ENCODE peak calls at places on chromosomes 4 and X, in six cellular contexts. M is AG09309; R is left ventricle myocardium superior; B is lung; T is stimulated activated CD8-positive, alpha-beta memory T cell treated with anti-CD3 and anti-CD28 coated beads, Interleukin-4, amount 100 ng/mL, for 4 hours; A is ACHN. L is an unnamed sample.

GRCh38 chr4:79934660-79935059 is 138.4 kb downstream of the ANTXR2 start:
- DNase-seq in B (no peak), R (no peak), M (no peak), T (no peak), A (no peak), L (no peak)

GRCh38 chr4:51867689-51868448 is 24.9 kb downstream of the DCUN1D4 start:
- DNase-seq in A (no peak), R (no peak), M (no peak), B (no peak), T (no peak), L (no peak)

GRCh38 chr4:128825226-128825625 is 15.7 kb downstream of the JADE1 start:
- DNase-seq in A (no peak), B (no peak), R (no peak), M (no peak), T (no peak), L (no peak)

GRCh38 chr4:7425591-7426468 is 8.9 kb downstream of the PSAPL1 start:
- DNase-seq in T (no peak), R (no peak), B (no peak), M (no peak), A (no peak), L (no peak)

GRCh38 chr4:581753-582361 is 5.8 kb upstream of the TMEM271 start:
- DNase-seq in B (no peak), M (no peak), R (no peak), T (no peak), A (no peak), L (no peak)

GRCh38 chr4:145557720-145558119 is 61.5 kb upstream of the MMAA start:
- DNase-seq in B (peak; percentile 53), M (peak; percentile 21), A (peak; percentile 55), T (no peak), R (peak; percentile 37), L (no peak)

GRCh38 chrX:41734530-41734929 is 10.5 kb downstream of the GPR82 start:
- DNase-seq in M (no peak), R (no peak), T (no peak), A (peak; percentile 2), B (no peak), L (no peak)

GRCh38 chrX:140762061-140762460 is 52.5 kb downstream of the LINC00632 start:
- DNase-seq in M (no peak), T (no peak), A (peak; percentile 29), B (peak; percentile 32), R (no peak), L (no peak)

GRCh38 chrX:39682778-39683177 is 415.0 kb downstream of the BCOR start:
- DNase-seq in M (no peak), B (no peak), A (no peak), R (no peak), T (no peak), L (no peak)

GRCh38 chrX:134572816-134573682 is 85.2 kb downstream of the PLAC1 start:
- DNase-seq in B (no peak), M (no peak), T (no peak), A (peak; percentile 2), R (no peak), L (no peak)

GRCh38 chr4:88803600-88804096 is 106.0 kb upstream of the NAP1L5 start:
- DNase-seq in T (no peak), M (peak; percentile 87), A (no peak), B (peak; percentile 62), R (no peak), L (no peak)

GRCh38 chr4:123163501-123163900 is 233.1 kb upstream of the SPRY1 start:
- DNase-seq in R (no peak), M (no peak), A (no peak), B (no peak), T (no peak), L (no peak)

GRCh38 chrX:36443007-36443406 is 523.5 kb downstream of the CFAP47 start:
- DNase-seq in T (no peak), A (no peak), B (no peak), M (no peak), R (no peak), L (no peak)

GRCh38 chr4:123546123-123546654 is 149.6 kb downstream of the SPRY1 start:
- DNase-seq in B (no peak), T (no peak), A (no peak), M (no peak), R (no peak), L (no peak)